ENCODE peak calls at places on chromosome 3, in ten cellular contexts. B is HL-60, R is fibroblast of pulmonary artery, X is fibroblast of the aortic adventitia, U is fibroblast of mammary gland, N is lower lobe of right lung, S is IMR-90, W is cardiac fibroblast, M is lung, C is heart left ventricle. K is an unnamed sample.

GRCh38 chr3:164526250-164526649 is 552.0 kb downstream of the SI start:
- DNase-seq in N (no peak), B (no peak), W (no peak), R (no peak), X (no peak), C (no peak), M (no peak), S (no peak), U (no peak), K (no peak)

GRCh38 chr3:134008630-134009156 is 21.0 kb downstream of the SLCO2A1 start:
- DNase-seq in M (no peak), W (peak), B (no peak), S (peak), X (peak), U (peak), R (peak), N (no peak), C (no peak), K (peak)

GRCh38 chr3:172089250-172089649 is 49.9 kb downstream of the FNDC3B start:
- DNase-seq in X (no peak), B (no peak), N (no peak), S (no peak), M (no peak), R (peak), C (no peak), U (peak), W (peak), K (no peak)

GRCh38 chr3:58490860-58491501 is 915 bp upstream of the KCTD6 start:
- DNase-seq in W (no peak), M (no peak), S (no peak), R (no peak), U (no peak), B (no peak), C (peak), X (no peak), N (no peak), K (no peak)

GRCh38 chr3:125039897-125040175 is 16.0 kb downstream of the HEG1 start:
- DNase-seq in C (no peak), N (no peak), W (peak), X (peak), M (no peak), R (no peak), S (no peak), B (no peak), U (peak), K (no peak)

GRCh38 chr3:45544024-45544718 is 50.4 kb upstream of the LIMD1 start:
- DNase-seq in R (peak), U (peak), M (no peak), B (no peak), W (no peak), N (no peak), S (no peak), X (no peak), C (no peak), K (no peak)

GRCh38 chr3:25665646-25666136 is 984 bp upstream of the TOP2B start:
- DNase-seq in M (no peak), X (no peak), C (no peak), R (no peak), W (no peak), N (no peak), S (no peak), B (peak), U (no peak), K (no peak)

GRCh38 chr3:53604232-53604631 is 109.8 kb downstream of the CACNA1D start:
- DNase-seq in U (no peak), N (no peak), X (no peak), R (no peak), W (no peak), M (no peak), S (no peak), C (no peak), B (no peak), K (no peak)

GRCh38 chr3:53065841-53066480 is 20.1 kb upstream of the SFMBT1 start:
- DNase-seq in N (no peak), X (no peak), U (no peak), R (no peak), C (no peak), B (no peak), M (no peak), S (no peak), W (no peak), K (no peak)

GRCh38 chr3:188266581-188267274 is 112.8 kb downstream of the LPP start:
- DNase-seq in N (peak), M (peak), U (peak), R (peak), B (no peak), S (peak), W (peak), C (no peak), X (peak), K (peak)

GRCh38 chr3:185732782-185733181 is 92.1 kb downstream of the IGF2BP2 start:
- DNase-seq in R (peak), B (no peak), W (peak), S (peak), C (no peak), M (no peak), X (peak), N (no peak), U (peak), K (peak)

GRCh38 chr3:63763156-63763555 is 55.9 kb upstream of the C3orf49 start:
- DNase-seq in B (no peak), X (peak), U (peak), C (no peak), W (no peak), R (no peak), S (no peak), N (no peak), M (no peak), K (peak)

GRCh38 chr3:125194061-125194848 is 18.3 kb downstream of the SLC12A8 start:
- DNase-seq in W (no peak), X (no peak), N (no peak), B (no peak), U (no peak), S (peak), M (no peak), C (no peak), R (no peak), K (peak)

GRCh38 chr3:125126323-125126722 is 70.5 kb upstream of the HEG1 start:
- DNase-seq in C (no peak), R (no peak), B (no peak), M (no peak), X (no peak), N (no peak), U (no peak), S (no peak), W (no peak), K (no peak)

GRCh38 chr3:26061947-26062346 is 272.1 kb downstream of the OXSM start:
- DNase-seq in W (no peak), C (no peak), U (no peak), S (no peak), M (no peak), X (no peak), R (no peak), N (no peak), B (no peak), K (no peak)

GRCh38 chr3:163914567-163914966 is 1163.7 kb downstream of the SI start:
- DNase-seq in N (no peak), M (no peak), X (no peak), R (no peak), B (no peak), S (no peak), W (no peak), C (no peak), U (no peak), K (no peak)

GRCh38 chr3:38646630-38647029 is 2.9 kb downstream of the SCN5A start:
- DNase-seq in W (peak), C (no peak), M (no peak), N (no peak), R (peak), X (peak), S (peak), U (peak), B (peak), K (peak)

GRCh38 chr3:188229177-188229576 is 75.2 kb downstream of the LPP start:
- DNase-seq in X (no peak), M (no peak), B (no peak), N (no peak), S (no peak), U (no peak), W (no peak), C (no peak), R (no peak), K (no peak)

GRCh38 chr3:112628038-112628437 is 12.9 kb downstream of the CCDC80 start:
- DNase-seq in X (no peak), U (no peak), C (no peak), S (no peak), M (no peak), N (no peak), B (no peak), W (no peak), R (no peak), K (no peak)

GRCh38 chr3:175743733-175744400 is 884.7 kb downstream of the NAALADL2 start:
- DNase-seq in R (peak), S (peak), B (no peak), X (peak), N (no peak), W (peak), M (no peak), C (no peak), U (peak), K (peak)

GRCh38 chr3:44000586-44000985 is 241.1 kb upstream of the TOPAZ1 start:
- DNase-seq in N (no peak), W (peak), S (no peak), X (peak), C (no peak), M (no peak), U (peak), R (no peak), B (no peak), K (peak)

GRCh38 chr3:189233225-189233858 is 61.6 kb downstream of the TPRG1 start:
- DNase-seq in U (peak), R (peak), C (peak), X (peak), W (peak), M (peak), N (peak), S (peak), B (peak), K (peak)

GRCh38 chr3:140927279-140927678 is 14.4 kb upstream of the SLC25A36 start:
- DNase-seq in M (no peak), N (no peak), B (no peak), R (no peak), C (no peak), X (no peak), W (no peak), U (no peak), S (no peak), K (no peak)

DNA sequence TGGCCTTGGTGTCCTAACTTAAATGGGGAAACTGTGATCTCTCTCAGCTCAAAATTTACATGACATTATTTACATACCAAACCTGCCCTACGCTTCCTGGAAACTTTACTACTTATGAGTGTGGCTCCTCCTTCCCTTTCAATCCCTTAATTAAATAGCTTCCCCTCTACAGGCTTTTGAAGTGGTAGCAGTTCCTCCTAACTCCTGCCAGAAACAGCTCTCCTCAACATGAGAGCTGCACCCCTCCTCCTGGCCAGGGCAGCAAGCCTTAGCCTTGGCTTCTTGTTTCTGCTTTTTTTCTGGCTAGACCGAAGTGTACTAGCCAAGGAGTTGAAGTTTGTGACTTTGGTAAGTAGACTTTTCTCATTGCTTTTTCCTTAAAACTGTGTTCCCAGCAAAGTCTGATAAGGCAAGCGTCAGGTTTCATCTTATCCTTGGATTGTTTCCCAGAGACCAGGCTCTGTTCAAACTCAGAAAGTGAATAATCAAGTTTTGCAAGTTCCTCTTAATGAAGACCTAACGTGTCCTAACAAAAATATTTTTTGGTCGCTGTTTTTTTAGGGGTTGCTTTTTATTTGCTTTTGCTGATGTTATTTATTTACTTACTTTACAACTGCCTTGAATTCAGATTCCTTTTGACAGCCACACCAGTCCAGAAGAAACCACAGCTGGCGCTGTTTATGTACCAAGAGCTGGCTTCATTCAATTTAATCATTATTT is at the start of gene ACP3:
- DNase-seq in W (peak), X (peak), C (peak), B (peak), M (peak), N (peak), U (peak), S (peak), R (peak), K (peak)
- TF ChIP-seq CTCF in W (no peak), X (no peak), C (no peak), B (no peak), M (no peak), N (no peak), U (no peak), S (no peak), R (no peak), K (no peak)

DNA sequence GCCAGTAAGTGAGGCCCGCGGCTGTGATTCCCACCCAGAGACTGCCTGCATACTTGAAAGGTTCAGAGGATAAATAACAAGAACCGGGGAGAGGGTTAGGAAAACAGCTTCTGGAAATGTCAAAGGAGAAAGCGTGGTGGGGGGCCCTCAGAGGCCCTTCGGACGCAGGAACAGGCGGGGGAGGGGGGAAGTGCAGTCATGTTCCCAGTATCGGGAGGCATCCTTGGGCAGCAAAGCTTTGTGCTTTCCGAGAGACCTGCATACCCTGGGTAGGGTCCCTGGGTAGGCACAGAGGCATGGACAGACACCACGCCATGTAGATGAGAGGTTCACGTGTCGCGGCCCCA is 21.4 kb downstream of the EPHB3 start:
- DNase-seq in X (no peak), C (no peak), U (no peak), N (no peak), R (no peak), M (no peak), B (no peak), S (no peak), W (no peak), K (no peak)
- H3K4me3 ChIP-seq in X (peak), C (peak), U (peak), N (peak), R (peak), M (peak), B (no peak), S (no peak), W (peak), K (peak)

GRCh38 chr3:181210275-181210674 is 220.7 kb upstream of the DNAJC19 start:
- DNase-seq in B (no peak), C (no peak), X (peak), N (no peak), M (no peak), S (peak), W (peak), U (peak), R (peak), K (peak)
- TF ChIP-seq CTCF in B (no peak), C (peak), X (peak), N (no peak), M (no peak), S (peak), W (no peak), U (peak), R (peak), K (peak)

GRCh38 chr3:115626006-115626409 is 2.7 kb downstream of the GAP43 start:
- DNase-seq in S (no peak), X (no peak), R (no peak), N (no peak), C (no peak), W (no peak), U (no peak), M (no peak), B (no peak), K (no peak)

GRCh38 chr3:115624029-115624645 is 827 bp downstream of the GAP43 start:
- DNase-seq in S (no peak), B (no peak), N (no peak), C (no peak), R (no peak), U (peak), M (no peak), W (no peak), X (no peak), K (no peak)

GRCh38 chr3:115623414-115623868 is at the start of gene GAP43:
- DNase-seq in S (peak), R (peak), M (no peak), U (peak), B (no peak), W (peak), C (peak), N (no peak), X (peak), K (peak)

GRCh38 chr3:115626711-115627110 is 3.4 kb downstream of the GAP43 start:
- DNase-seq in N (no peak), W (no peak), C (no peak), B (no peak), M (no peak), X (no peak), R (no peak), U (no peak), S (no peak), K (no peak)

GRCh38 chr3:115624898-115625297 is 1.6 kb downstream of the GAP43 start:
- DNase-seq in B (no peak), N (no peak), W (no peak), M (no peak), U (no peak), C (no peak), X (no peak), R (no peak), S (no peak), K (no peak)
- H3K4me3 ChIP-seq in B (no peak), N (no peak), W (no peak), M (no peak), U (no peak), C (no peak), X (no peak), R (no peak), S (no peak), K (no peak)

DNA sequence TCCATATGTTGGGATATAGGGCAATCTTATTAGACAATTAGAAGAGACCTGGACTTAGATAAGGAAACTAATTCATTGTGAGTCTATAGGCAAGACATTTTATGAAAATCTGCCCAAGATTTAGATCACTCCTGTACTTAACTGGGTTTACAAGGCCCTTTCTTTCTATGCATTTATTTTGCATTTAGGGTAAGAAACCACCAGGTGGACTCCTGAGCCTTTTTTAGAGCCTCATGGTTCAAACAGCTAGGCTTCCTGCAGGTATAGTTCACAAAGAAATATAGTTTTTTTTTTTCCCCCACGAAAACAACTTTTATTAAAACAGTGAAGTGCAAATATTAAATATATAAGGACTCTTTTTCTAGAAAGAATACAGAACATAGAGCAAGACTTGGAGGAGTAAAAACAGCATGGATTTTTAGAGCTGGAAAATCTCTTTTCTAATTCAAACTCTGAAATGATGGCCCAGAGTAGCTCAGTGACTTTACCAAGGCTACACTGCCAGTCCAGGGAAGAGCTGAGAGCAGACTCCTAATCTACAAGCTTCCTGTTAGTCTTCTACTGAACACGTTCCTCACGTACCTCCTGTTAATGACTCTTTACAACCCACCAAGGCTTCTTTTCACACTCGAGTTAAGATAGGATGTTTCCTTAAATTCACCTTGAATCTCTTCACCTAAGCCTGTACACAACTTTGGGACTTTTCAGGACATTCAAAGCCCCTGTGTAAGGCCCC is 401.0 kb upstream of the ATP11B start:
- DNase-seq in X (no peak), S (no peak), C (no peak), M (no peak), W (no peak), B (no peak), U (no peak), R (no peak), N (no peak), K (no peak)
- TF ChIP-seq CTCF in X (no peak), S (no peak), C (no peak), M (no peak), W (no peak), B (no peak), U (no peak), R (no peak), N (no peak), K (no peak)